ENCODE peak calls at places on chromosomes 13 and 19, in seven cellular contexts. L is RWPE1, Q is mesothelial cell of epicardium, R is RPMI7951, V is A172, M is caudate nucleus, O is trophoblast cell. C is an unnamed sample.

GRCh38 chr13:87736849-87737400 is 65.8 kb downstream of the SLITRK5 start:
- DNase-seq in M (no peak), Q (no peak), O (no peak), R (no peak), L (no peak), V (no peak), C (no peak)

GRCh38 chr13:78606471-78607408 is 3.4 kb upstream of the POU4F1 start:
- DNase-seq in R (no peak), V (no peak), O (no peak), M (no peak), Q (no peak), L (no peak), C (no peak)

GRCh38 chr19:2355168-2356035 is 4.7 kb upstream of the TMPRSS9 start:
- DNase-seq in O (no peak), M (no peak), Q (no peak), R (peak), V (peak), L (no peak), C (no peak)

GRCh38 chr19:3575260-3575741 is 2.6 kb downstream of the HMG20B start:
- DNase-seq in O (peak), V (no peak), Q (no peak), R (peak), L (no peak), M (no peak), C (no peak)

GRCh38 chr13:27362064-27362751 is 62.2 kb upstream of the GTF3A start:
- DNase-seq in L (peak), O (peak), M (peak), R (peak), Q (peak), V (peak), C (peak)

GRCh38 chr13:40161008-40161694 is 505.3 kb downstream of the FOXO1 start:
- DNase-seq in R (peak), M (no peak), O (no peak), V (no peak), L (no peak), Q (no peak), C (no peak)

GRCh38 chr13:98452851-98453250 is 124.1 kb downstream of the STK24 start:
- DNase-seq in R (no peak), O (no peak), L (no peak), V (no peak), M (no peak), Q (no peak), C (no peak)

GRCh38 chr19:48466571-48467325 is 2.4 kb upstream of the CYTH2 start:
- DNase-seq in V (peak), O (no peak), Q (no peak), L (no peak), R (peak), M (no peak), C (no peak)

GRCh38 chr13:104949840-104950805 is 1585.3 kb downstream of the EFNB2 start:
- DNase-seq in M (no peak), Q (no peak), O (no peak), R (no peak), L (no peak), V (no peak), C (no peak)

GRCh38 chr19:14375055-14375581 is 6.1 kb upstream of the ADGRE5 start:
- DNase-seq in L (no peak), O (peak), Q (no peak), M (no peak), R (no peak), V (no peak), C (peak)

GRCh38 chr13:106241974-106242373 is 293.5 kb downstream of the EFNB2 start:
- DNase-seq in V (no peak), O (no peak), R (no peak), M (no peak), L (no peak), Q (no peak), C (no peak)

GRCh38 chr19:19531951-19532805 is 3.5 kb downstream of the YJEFN3 start:
- DNase-seq in Q (peak), L (peak), V (peak), M (peak), R (peak), O (peak), C (peak)

GRCh38 chr19:44576843-44577565 is 36.4 kb upstream of the IGSF23 start:
- DNase-seq in V (peak), L (peak), M (no peak), O (peak), Q (no peak), R (peak), C (no peak)

GRCh38 chr19:48501961-48502719 is 9.5 kb downstream of the LMTK3 start:
- DNase-seq in V (no peak), M (no peak), O (peak), R (no peak), Q (peak), L (peak), C (peak)

GRCh38 chr19:43464089-43464775 is 1.2 kb downstream of the LYPD3 start:
- DNase-seq in V (no peak), R (no peak), M (peak), Q (peak), L (no peak), O (no peak), C (no peak)

GRCh38 chr19:6235031-6235951 is 44.5 kb downstream of the MLLT1 start:
- DNase-seq in V (no peak), Q (no peak), O (no peak), M (no peak), L (no peak), R (no peak), C (no peak)

GRCh38 chr19:49470615-49470978 is 3.4 kb upstream of the FLT3LG start:
- DNase-seq in M (no peak), L (no peak), O (no peak), V (no peak), R (no peak), Q (no peak), C (no peak)

GRCh38 chr13:65660696-65661095 is 1569.4 kb downstream of the PCDH9 start:
- DNase-seq in V (no peak), O (no peak), L (no peak), M (no peak), R (no peak), Q (no peak), C (no peak)

GRCh38 chr19:13173129-13173737 is 23.0 kb downstream of the IER2 start:
- DNase-seq in L (no peak), R (no peak), Q (no peak), O (no peak), M (no peak), V (no peak), C (no peak)

GRCh38 chr19:46404884-46405658 is 8.3 kb downstream of the CCDC8 start:
- DNase-seq in O (no peak), V (no peak), R (no peak), L (no peak), Q (peak), M (no peak), C (no peak)

GRCh38 chr13:113586661-113587479 is 2.3 kb downstream of the TFDP1 start:
- DNase-seq in R (no peak), Q (peak), V (no peak), M (no peak), L (no peak), O (no peak), C (no peak)

GRCh38 chr19:47443331-47443730 is 24.0 kb upstream of the MEIS3 start:
- DNase-seq in Q (no peak), O (no peak), V (no peak), L (no peak), R (no peak), M (no peak), C (no peak)

GRCh38 chr19:16542894-16543498 is 759 bp upstream of the CHERP start:
- DNase-seq in Q (no peak), R (peak), M (no peak), V (peak), L (no peak), O (no peak), C (no peak)